ENCODE peak calls at places on chromosome 10, in five cellular contexts. E, P, J, K and G are unnamed samples.

GRCh38 chr10:42242135-42242805 is 396.1 kb downstream of the ZNF33B start:
- DNase-seq in J (no peak), P (no peak), E (no peak), K (no peak), G (no peak)

GRCh38 chr10:101028446-101029244 is 2.3 kb downstream of the PDZD7 start:
- DNase-seq in K (no peak), J (no peak), E (no peak), P (no peak), G (no peak)

GRCh38 chr10:76558586-76558985 is 1079.0 kb downstream of the KCNMA1 start:
- DNase-seq in K (no peak), E (peak; percentile 80), J (peak; percentile 51), P (peak; percentile 85), G (no peak)

GRCh38 chr10:93603023-93603422 is 2.0 kb upstream of the RBP4 start:
- DNase-seq in J (no peak), E (no peak), K (no peak), P (no peak), G (no peak)

GRCh38 chr10:11715815-11716494 is 26.2 kb upstream of the ECHDC3 start:
- DNase-seq in K (no peak), E (no peak), P (no peak), J (peak; percentile 73), G (no peak)

GRCh38 chr10:114684085-114684821 is 26.2 kb upstream of the ABLIM1 start:
- DNase-seq in J (peak; percentile 79), E (no peak), P (no peak), K (peak; percentile 69), G (no peak)

GRCh38 chr10:58184120-58184670 is 83.5 kb downstream of the IPMK start:
- DNase-seq in E (no peak), K (no peak), P (peak; percentile 11), J (no peak), G (no peak)

GRCh38 chr10:123998197-123999141 is 94.9 kb downstream of the CHST15 start:
- DNase-seq in P (no peak), E (no peak), J (no peak), K (no peak), G (no peak)

GRCh38 chr10:14953452-14954000 is 370 bp downstream of the DCLRE1C start:
- DNase-seq in P (no peak), E (peak; percentile 78), J (peak; percentile 48), K (peak; percentile 57), G (no peak)

GRCh38 chr10:114963908-114964307 is 25.9 kb downstream of the TRUB1 start:
- DNase-seq in K (no peak), J (no peak), P (no peak), E (no peak), G (no peak)

GRCh38 chr10:110681023-110681681 is 37.0 kb downstream of the RBM20 start:
- DNase-seq in K (peak; percentile 81), J (peak; percentile 23), P (no peak), E (peak; percentile 52), G (peak; percentile 53)

GRCh38 chr10:78292987-78293865 is 259.6 kb downstream of the RPS24 start:
- DNase-seq in J (no peak), E (peak; percentile 9), P (no peak), K (no peak), G (peak; percentile 59)

GRCh38 chr10:31381171-31381570 is 62.2 kb downstream of the ZEB1 start:
- DNase-seq in J (no peak), K (no peak), E (no peak), P (no peak), G (no peak)

GRCh38 chr10:97407211-97407951 is 6.2 kb upstream of the RRP12 start:
- DNase-seq in P (peak; percentile 42), E (peak; percentile 89), K (peak; percentile 93), J (peak; percentile 69), G (peak; percentile 49)

GRCh38 chr10:86779267-86780017 is 23.0 kb downstream of the BMPR1A start:
- DNase-seq in E (peak; percentile 62), P (no peak), K (no peak), J (no peak), G (no peak)

GRCh38 chr10:65720901-65721300 is 1204.9 kb upstream of the LRRTM3 start:
- DNase-seq in P (no peak), E (no peak), J (no peak), K (no peak), G (no peak)

GRCh38 chr10:104925232-104925851 is 284.3 kb downstream of the SORCS3 start:
- DNase-seq in E (peak; percentile 10), K (peak; percentile 7), J (peak; percentile 25), P (no peak), G (peak; percentile 56)

GRCh38 chr10:48907730-48908129 is 31.9 kb downstream of the LRRC18 start:
- DNase-seq in K (no peak), E (no peak), P (no peak), J (no peak), G (no peak)

GRCh38 chr10:127243490-127244272 is 47.3 kb upstream of the INSYN2A start:
- DNase-seq in K (peak; percentile 57), J (peak; percentile 58), E (peak; percentile 68), P (no peak), G (peak; percentile 58)

GRCh38 chr10:59675812-59676211 is 33.8 kb downstream of the SLC16A9 start:
- DNase-seq in J (peak; percentile 40), K (no peak), E (no peak), P (no peak), G (peak; percentile 20)

GRCh38 chr10:79104264-79104954 is 35.6 kb downstream of the ZMIZ1 start:
- DNase-seq in E (peak; percentile 67), J (no peak), P (no peak), K (no peak), G (no peak)

GRCh38 chr10:23522345-23522744 is 83.5 kb downstream of the OTUD1 start:
- DNase-seq in P (no peak), K (no peak), E (peak; percentile 20), J (no peak), G (no peak)

GRCh38 chr10:103717341-103718246 is 137.8 kb downstream of the SH3PXD2A start:
- DNase-seq in K (no peak), E (no peak), J (no peak), P (no peak), G (no peak)

GRCh38 chr10:680146-680545 is 9.3 kb downstream of the DIP2C start:
- DNase-seq in K (no peak), P (no peak), J (no peak), E (peak; percentile 21), G (no peak)

GRCh38 chr10:130074639-130075038 is 36.0 kb downstream of the C10orf143 start:
- DNase-seq in J (no peak), P (no peak), K (no peak), E (no peak), G (no peak)

GRCh38 chr10:42783181-42783549 is 570 bp downstream of the BMS1 start:
- DNase-seq in E (peak; percentile 77), K (peak; percentile 21), J (peak; percentile 31), P (no peak), G (no peak)

GRCh38 chr10:70679498-70679897 is 7.2 kb downstream of the ADAMTS14 start:
- DNase-seq in P (peak; percentile 67), K (no peak), E (no peak), J (no peak), G (no peak)

GRCh38 chr10:121791761-121792160 is 136.1 kb downstream of the ATE1 start:
- DNase-seq in E (peak; percentile 43), J (no peak), P (no peak), K (no peak), G (no peak)
- TF ChIP-seq CTCF in E (no peak), J (no peak), P (no peak), K (no peak), G (no peak)

DNA sequence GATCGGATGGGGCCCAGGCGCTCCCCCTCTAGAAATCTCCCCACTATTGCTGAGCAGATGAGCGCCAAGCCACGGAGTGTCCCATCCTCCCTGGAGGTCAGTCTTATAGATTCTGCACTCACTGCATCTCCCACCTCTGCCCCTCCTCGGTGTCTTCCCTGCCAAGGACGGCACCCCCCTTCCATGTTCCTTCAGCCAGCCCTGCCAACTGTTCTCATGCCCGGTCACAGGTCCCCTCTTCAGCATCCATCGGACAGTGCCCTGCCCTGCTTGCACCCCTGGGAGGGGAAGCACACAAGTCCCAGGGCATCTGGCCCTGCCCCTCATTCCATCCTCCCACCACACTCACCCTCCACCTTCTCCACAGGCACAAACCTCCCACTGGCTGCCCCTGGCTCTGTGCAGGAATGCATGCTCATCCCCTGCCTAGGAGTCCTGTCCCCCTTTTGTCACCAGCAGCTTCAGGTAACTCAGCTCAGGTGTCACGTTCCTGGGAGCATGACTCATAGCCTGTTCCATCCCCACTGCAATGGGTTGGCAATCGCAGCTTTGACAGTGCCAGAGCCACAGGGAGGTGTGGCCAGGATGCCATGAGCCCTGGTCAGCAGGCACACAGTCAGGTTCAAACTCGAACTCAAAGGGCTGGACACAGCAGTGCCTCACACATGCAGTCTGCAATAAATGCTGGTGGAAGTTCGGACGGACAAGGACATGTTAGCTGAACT is 234.7 kb upstream of the TCERG1L start:
- DNase-seq in J (no peak), P (no peak), E (no peak), K (no peak), G (no peak)
- TF ChIP-seq CTCF in J (no peak), P (no peak), E (no peak), K (no peak), G (no peak)

GRCh38 chr10:18577823-18578685 is 73.3 kb downstream of the NSUN6 start:
- DNase-seq in K (no peak), E (no peak), J (no peak), P (no peak), G (no peak)

GRCh38 chr10:18582803-18583202 is 68.6 kb downstream of the NSUN6 start:
- DNase-seq in K (no peak), E (peak; percentile 17), J (no peak), P (no peak), G (no peak)

DNA sequence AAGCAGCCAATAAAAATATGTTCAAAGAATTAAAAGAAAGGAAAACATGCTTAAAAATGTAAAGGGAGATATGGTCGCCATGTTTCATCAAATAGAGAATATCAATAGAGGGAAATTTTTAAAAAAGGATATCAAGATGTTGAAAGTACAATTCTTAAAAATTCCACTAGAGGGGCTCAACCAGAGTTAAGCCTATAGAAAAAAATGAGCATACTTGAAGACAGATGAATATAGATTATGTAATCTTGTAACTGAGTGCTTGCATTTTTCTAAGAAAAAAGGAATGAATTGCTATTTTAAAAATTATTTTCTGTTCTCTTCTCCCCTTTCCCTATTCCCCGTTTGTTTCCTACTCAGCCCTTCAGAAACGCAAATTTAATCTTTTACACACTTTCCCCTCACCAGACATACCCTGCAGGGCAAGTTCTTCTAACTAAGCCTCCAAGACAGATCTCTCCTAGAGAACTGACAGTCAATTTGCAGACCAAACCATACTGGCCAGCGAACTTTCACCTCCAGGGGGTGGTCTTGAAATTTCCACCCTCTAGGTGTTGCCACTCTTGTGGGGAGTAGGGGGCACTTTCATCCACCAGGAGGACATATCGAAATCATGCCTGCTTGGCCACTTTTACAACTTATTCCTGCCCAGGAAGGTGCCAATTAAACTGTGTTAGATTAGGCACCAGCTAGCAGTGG is 67.7 kb downstream of the NSUN6 start:
- DNase-seq in E (peak; percentile 61), J (no peak), K (no peak), P (no peak), G (no peak)
- TF ChIP-seq CTCF in E (peak; percentile 50), J (no peak), K (peak; percentile 27), P (no peak), G (peak; percentile 57)

GRCh38 chr10:128287099-128287498 is 160.9 kb upstream of the MKI67 start:
- DNase-seq in E (no peak), K (no peak), P (no peak), J (no peak), G (no peak)

GRCh38 chr10:128286413-128287097 is 160.3 kb upstream of the MKI67 start:
- DNase-seq in K (no peak), P (no peak), E (no peak), J (no peak), G (peak; percentile 14)

DNA sequence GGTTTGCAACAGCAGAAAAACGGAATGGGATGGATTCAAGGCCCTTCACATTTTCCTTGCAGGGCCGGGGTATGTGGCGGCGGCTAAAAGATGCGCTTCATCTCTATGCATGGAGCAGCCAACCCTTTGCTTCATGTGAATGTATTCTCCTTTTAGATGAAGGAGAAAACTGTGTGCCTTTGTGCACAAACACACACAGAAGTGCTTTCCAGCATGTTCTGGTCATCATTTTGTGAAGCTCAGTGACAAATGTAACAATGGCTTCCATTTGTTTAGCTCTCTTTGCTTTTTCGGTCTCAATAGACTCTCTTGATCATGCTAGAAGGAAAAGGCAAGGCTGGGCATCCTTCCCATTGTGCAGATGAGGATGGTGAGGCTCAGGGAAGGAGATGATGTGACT is 161.7 kb upstream of the MKI67 start:
- DNase-seq in K (no peak), E (no peak), J (no peak), P (no peak), G (no peak)
- TF ChIP-seq CTCF in K (no peak), E (no peak), J (no peak), P (no peak), G (no peak)